ENCODE peak calls at places on chromosome 15, in eight cellular contexts. One of them, this sample, is unnamed.

GRCh38 chr15:29570931-29571727 is 251.1 kb downstream of the TJP1 start:
- DNase-seq in fibroblast of lung: peak; percentile 8
- DNase-seq in tibial nerve: no peak
- DNase-seq in brain microvascular endothelial cell: no peak
- DNase-seq in CD8-positive, alpha-beta memory T cell: no peak
- DNase-seq in heart left ventricle: no peak
- DNase-seq in SK-N-SH: peak; percentile 82
- DNase-seq in thoracic aorta: no peak
- DNase-seq in this sample: peak; percentile 64

GRCh38 chr15:77964193-77964592 is 113.3 kb downstream of the TBC1D2B start:
- DNase-seq in heart left ventricle: no peak
- DNase-seq in tibial nerve: no peak
- DNase-seq in fibroblast of lung: no peak
- DNase-seq in thoracic aorta: no peak
- DNase-seq in CD8-positive, alpha-beta memory T cell: no peak
- DNase-seq in SK-N-SH: no peak
- DNase-seq in brain microvascular endothelial cell: no peak
- DNase-seq in this sample: no peak

GRCh38 chr15:99732268-99732641 is 982 bp downstream of the LYSMD4 start:
- DNase-seq in fibroblast of lung: peak; percentile 52
- DNase-seq in CD8-positive, alpha-beta memory T cell: no peak
- DNase-seq in thoracic aorta: no peak
- DNase-seq in SK-N-SH: no peak
- DNase-seq in heart left ventricle: no peak
- DNase-seq in tibial nerve: no peak
- DNase-seq in brain microvascular endothelial cell: no peak
- DNase-seq in this sample: peak; percentile 28

GRCh38 chr15:80569656-80570055 is 125.5 kb upstream of the ABHD17C start:
- DNase-seq in SK-N-SH: no peak
- DNase-seq in tibial nerve: no peak
- DNase-seq in fibroblast of lung: no peak
- DNase-seq in thoracic aorta: no peak
- DNase-seq in brain microvascular endothelial cell: no peak
- DNase-seq in CD8-positive, alpha-beta memory T cell: no peak
- DNase-seq in heart left ventricle: no peak
- DNase-seq in this sample: no peak

GRCh38 chr15:64703632-64703959 is 71.8 kb downstream of the RBPMS2 start:
- DNase-seq in CD8-positive, alpha-beta memory T cell: no peak
- DNase-seq in brain microvascular endothelial cell: no peak
- DNase-seq in thoracic aorta: no peak
- DNase-seq in fibroblast of lung: no peak
- DNase-seq in SK-N-SH: peak; percentile 41
- DNase-seq in tibial nerve: no peak
- DNase-seq in heart left ventricle: no peak
- DNase-seq in this sample: no peak

GRCh38 chr15:50353999-50354837 is 780 bp downstream of the GABPB1 start:
- DNase-seq in CD8-positive, alpha-beta memory T cell: peak; percentile 63
- DNase-seq in heart left ventricle: peak; percentile 46
- DNase-seq in tibial nerve: peak; percentile 54
- DNase-seq in fibroblast of lung: peak; percentile 92
- DNase-seq in thoracic aorta: no peak
- DNase-seq in SK-N-SH: peak; percentile 63
- DNase-seq in brain microvascular endothelial cell: peak; percentile 81
- DNase-seq in this sample: peak; percentile 72

GRCh38 chr15:76185716-76186115 is 125.6 kb downstream of the ETFA start:
- DNase-seq in fibroblast of lung: peak; percentile 81
- DNase-seq in SK-N-SH: no peak
- DNase-seq in CD8-positive, alpha-beta memory T cell: no peak
- DNase-seq in thoracic aorta: no peak
- DNase-seq in tibial nerve: no peak
- DNase-seq in brain microvascular endothelial cell: peak; percentile 68
- DNase-seq in heart left ventricle: no peak
- DNase-seq in this sample: no peak

GRCh38 chr15:77027697-77028450 is 32.9 kb downstream of the PSTPIP1 start:
- DNase-seq in thoracic aorta: no peak
- DNase-seq in fibroblast of lung: no peak
- DNase-seq in CD8-positive, alpha-beta memory T cell: peak; percentile 32
- DNase-seq in tibial nerve: no peak
- DNase-seq in heart left ventricle: no peak
- DNase-seq in SK-N-SH: peak; percentile 32
- DNase-seq in brain microvascular endothelial cell: no peak
- DNase-seq in this sample: no peak

GRCh38 chr15:64354683-64355558 is 1.1 kb downstream of the CSNK1G1 start:
- DNase-seq in tibial nerve: no peak
- DNase-seq in brain microvascular endothelial cell: no peak
- DNase-seq in SK-N-SH: no peak
- DNase-seq in heart left ventricle: no peak
- DNase-seq in fibroblast of lung: no peak
- DNase-seq in thoracic aorta: no peak
- DNase-seq in CD8-positive, alpha-beta memory T cell: no peak
- DNase-seq in this sample: peak; percentile 28

GRCh38 chr15:29039466-29040366 is 153.9 kb downstream of the APBA2 start:
- DNase-seq in SK-N-SH: no peak
- DNase-seq in CD8-positive, alpha-beta memory T cell: no peak
- DNase-seq in thoracic aorta: no peak
- DNase-seq in brain microvascular endothelial cell: no peak
- DNase-seq in fibroblast of lung: no peak
- DNase-seq in tibial nerve: no peak
- DNase-seq in heart left ventricle: no peak
- DNase-seq in this sample: no peak

GRCh38 chr15:74781673-74782595 is at the start of gene CSK:
- DNase-seq in thoracic aorta: no peak
- DNase-seq in tibial nerve: no peak
- DNase-seq in heart left ventricle: peak; percentile 84
- DNase-seq in brain microvascular endothelial cell: no peak
- DNase-seq in fibroblast of lung: peak; percentile 61
- DNase-seq in SK-N-SH: peak; percentile 99
- DNase-seq in CD8-positive, alpha-beta memory T cell: peak; percentile 87
- DNase-seq in this sample: peak; percentile 68

GRCh38 chr15:85910796-85911195 is 116.1 kb upstream of the KLHL25 start:
- DNase-seq in CD8-positive, alpha-beta memory T cell: no peak
- DNase-seq in SK-N-SH: no peak
- DNase-seq in thoracic aorta: no peak
- DNase-seq in fibroblast of lung: no peak
- DNase-seq in brain microvascular endothelial cell: no peak
- DNase-seq in tibial nerve: no peak
- DNase-seq in heart left ventricle: no peak
- DNase-seq in this sample: no peak

GRCh38 chr15:76057332-76058000 is 2.3 kb upstream of the TMEM266 start:
- DNase-seq in fibroblast of lung: peak; percentile 57
- DNase-seq in tibial nerve: peak; percentile 75
- DNase-seq in SK-N-SH: peak; percentile 59
- DNase-seq in thoracic aorta: no peak
- DNase-seq in heart left ventricle: peak; percentile 14
- DNase-seq in CD8-positive, alpha-beta memory T cell: no peak
- DNase-seq in brain microvascular endothelial cell: peak; percentile 16
- DNase-seq in this sample: peak; percentile 43

GRCh38 chr15:27844018-27844666 is 255.0 kb downstream of the OCA2 start:
- DNase-seq in fibroblast of lung: peak; percentile 56
- DNase-seq in SK-N-SH: no peak
- DNase-seq in brain microvascular endothelial cell: peak; percentile 63
- DNase-seq in thoracic aorta: no peak
- DNase-seq in heart left ventricle: no peak
- DNase-seq in CD8-positive, alpha-beta memory T cell: no peak
- DNase-seq in tibial nerve: no peak
- DNase-seq in this sample: no peak

GRCh38 chr15:27846722-27847420 is 252.2 kb downstream of the OCA2 start:
- DNase-seq in SK-N-SH: no peak
- DNase-seq in thoracic aorta: no peak
- DNase-seq in brain microvascular endothelial cell: no peak
- DNase-seq in tibial nerve: no peak
- DNase-seq in CD8-positive, alpha-beta memory T cell: no peak
- DNase-seq in fibroblast of lung: no peak
- DNase-seq in heart left ventricle: no peak
- DNase-seq in this sample: no peak

GRCh38 chr15:27847775-27848710 is 251.1 kb downstream of the OCA2 start:
- DNase-seq in fibroblast of lung: no peak
- DNase-seq in brain microvascular endothelial cell: no peak
- DNase-seq in thoracic aorta: no peak
- DNase-seq in tibial nerve: no peak
- DNase-seq in SK-N-SH: no peak
- DNase-seq in heart left ventricle: no peak
- DNase-seq in CD8-positive, alpha-beta memory T cell: no peak
- DNase-seq in this sample: no peak

GRCh38 chr15:27843146-27843545 is 256.0 kb downstream of the OCA2 start:
- DNase-seq in fibroblast of lung: no peak
- DNase-seq in CD8-positive, alpha-beta memory T cell: no peak
- DNase-seq in heart left ventricle: no peak
- DNase-seq in SK-N-SH: no peak
- DNase-seq in brain microvascular endothelial cell: no peak
- DNase-seq in thoracic aorta: no peak
- DNase-seq in tibial nerve: no peak
- DNase-seq in this sample: no peak

GRCh38 chr15:27845535-27846369 is 253.4 kb downstream of the OCA2 start:
- DNase-seq in heart left ventricle: no peak
- DNase-seq in fibroblast of lung: no peak
- DNase-seq in brain microvascular endothelial cell: no peak
- DNase-seq in SK-N-SH: no peak
- DNase-seq in CD8-positive, alpha-beta memory T cell: no peak
- DNase-seq in thoracic aorta: no peak
- DNase-seq in tibial nerve: no peak
- DNase-seq in this sample: no peak
- H3K36me3 ChIP-seq in heart left ventricle: no peaks in the 10 kb centered on the region
- H3K36me3 ChIP-seq in fibroblast of lung: no peaks in the 10 kb centered on the region
- H3K36me3 ChIP-seq in brain microvascular endothelial cell: no peaks in the 10 kb centered on the region
- H3K36me3 ChIP-seq in SK-N-SH: no peaks in the 10 kb centered on the region
- H3K36me3 ChIP-seq in CD8-positive, alpha-beta memory T cell: no peaks in the 10 kb centered on the region
- H3K36me3 ChIP-seq in thoracic aorta: peaks cover under 1% of the 10 kb centered on the region
- H3K36me3 ChIP-seq in tibial nerve: no peaks in the 10 kb centered on the region
- H3K36me3 ChIP-seq in this sample: no peaks in the 10 kb centered on the region

DNA sequence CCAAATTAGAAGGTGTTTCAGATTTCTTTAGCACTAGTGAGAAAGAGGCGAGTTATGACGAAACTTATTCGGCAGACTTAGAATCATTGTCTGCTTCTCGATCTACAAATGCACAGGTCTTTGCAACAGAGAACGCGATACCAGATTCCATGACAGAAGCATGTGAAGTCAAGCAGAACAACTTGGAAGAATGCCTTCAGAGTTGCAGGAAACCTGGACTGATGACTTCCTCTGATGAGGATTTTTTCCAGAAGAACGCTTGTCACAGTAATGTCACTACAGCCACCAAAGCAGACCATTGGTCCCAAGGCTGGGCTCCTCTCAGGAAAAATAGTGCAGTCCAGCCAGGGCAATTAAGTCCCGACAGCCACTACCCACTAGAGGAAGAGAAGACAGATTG is 50.6 kb downstream of the CDAN1 start:
- DNase-seq in tibial nerve: no peak
- DNase-seq in CD8-positive, alpha-beta memory T cell: no peak
- DNase-seq in SK-N-SH: no peak
- DNase-seq in fibroblast of lung: no peak
- DNase-seq in thoracic aorta: no peak
- DNase-seq in brain microvascular endothelial cell: no peak
- DNase-seq in heart left ventricle: no peak
- DNase-seq in this sample: no peak
- H3K36me3 ChIP-seq in tibial nerve: peaks cover 2% of the 10 kb centered on the region
- H3K36me3 ChIP-seq in CD8-positive, alpha-beta memory T cell: no peaks in the 10 kb centered on the region
- H3K36me3 ChIP-seq in SK-N-SH: peaks cover 59% of the 10 kb centered on the region
- H3K36me3 ChIP-seq in fibroblast of lung: peaks cover 6% of the 10 kb centered on the region
- H3K36me3 ChIP-seq in thoracic aorta: peaks cover 53% of the 10 kb centered on the region
- H3K36me3 ChIP-seq in brain microvascular endothelial cell: peaks cover 7% of the 10 kb centered on the region
- H3K36me3 ChIP-seq in heart left ventricle: peaks cover 85% of the 10 kb centered on the region
- H3K36me3 ChIP-seq in this sample: peaks cover 5% of the 10 kb centered on the region

GRCh38 chr15:69460481-69460880 is 7.9 kb downstream of the RPLP1 start:
- DNase-seq in SK-N-SH: no peak
- DNase-seq in thoracic aorta: no peak
- DNase-seq in tibial nerve: no peak
- DNase-seq in brain microvascular endothelial cell: no peak
- DNase-seq in fibroblast of lung: no peak
- DNase-seq in heart left ventricle: no peak
- DNase-seq in CD8-positive, alpha-beta memory T cell: no peak
- DNase-seq in this sample: no peak

GRCh38 chr15:69454953-69455352 is 2.3 kb downstream of the RPLP1 start:
- DNase-seq in tibial nerve: no peak
- DNase-seq in CD8-positive, alpha-beta memory T cell: no peak
- DNase-seq in brain microvascular endothelial cell: no peak
- DNase-seq in fibroblast of lung: no peak
- DNase-seq in SK-N-SH: no peak
- DNase-seq in thoracic aorta: no peak
- DNase-seq in heart left ventricle: no peak
- DNase-seq in this sample: no peak

GRCh38 chr15:69456208-69457166 is 3.9 kb downstream of the RPLP1 start:
- DNase-seq in SK-N-SH: no peak
- DNase-seq in tibial nerve: no peak
- DNase-seq in heart left ventricle: no peak
- DNase-seq in CD8-positive, alpha-beta memory T cell: no peak
- DNase-seq in fibroblast of lung: no peak
- DNase-seq in thoracic aorta: no peak
- DNase-seq in brain microvascular endothelial cell: no peak
- DNase-seq in this sample: no peak

GRCh38 chr15:69459063-69459462 is 6.4 kb downstream of the RPLP1 start:
- DNase-seq in tibial nerve: no peak
- DNase-seq in thoracic aorta: no peak
- DNase-seq in SK-N-SH: no peak
- DNase-seq in CD8-positive, alpha-beta memory T cell: no peak
- DNase-seq in heart left ventricle: no peak
- DNase-seq in brain microvascular endothelial cell: no peak
- DNase-seq in fibroblast of lung: no peak
- DNase-seq in this sample: no peak

GRCh38 chr15:69457304-69458280 is 5.0 kb downstream of the RPLP1 start:
- DNase-seq in tibial nerve: no peak
- DNase-seq in SK-N-SH: no peak
- DNase-seq in thoracic aorta: no peak
- DNase-seq in heart left ventricle: no peak
- DNase-seq in CD8-positive, alpha-beta memory T cell: no peak
- DNase-seq in brain microvascular endothelial cell: no peak
- DNase-seq in fibroblast of lung: no peak
- DNase-seq in this sample: no peak
- H3K36me3 ChIP-seq in tibial nerve: no peaks in the 10 kb centered on the region
- H3K36me3 ChIP-seq in SK-N-SH: peaks cover 32% of the 10 kb centered on the region
- H3K36me3 ChIP-seq in thoracic aorta: peaks cover 14% of the 10 kb centered on the region
- H3K36me3 ChIP-seq in heart left ventricle: peaks cover 40% of the 10 kb centered on the region
- H3K36me3 ChIP-seq in CD8-positive, alpha-beta memory T cell: peaks cover 28% of the 10 kb centered on the region
- H3K36me3 ChIP-seq in brain microvascular endothelial cell: peaks cover 40% of the 10 kb centered on the region
- H3K36me3 ChIP-seq in fibroblast of lung: peaks cover 4% of the 10 kb centered on the region
- H3K36me3 ChIP-seq in this sample: no peaks in the 10 kb centered on the region

GRCh38 chr15:30925686-30926085 is 22.0 kb downstream of the FAN1 start:
- DNase-seq in thoracic aorta: no peak
- DNase-seq in fibroblast of lung: no peak
- DNase-seq in brain microvascular endothelial cell: no peak
- DNase-seq in SK-N-SH: no peak
- DNase-seq in heart left ventricle: no peak
- DNase-seq in CD8-positive, alpha-beta memory T cell: no peak
- DNase-seq in tibial nerve: no peak
- DNase-seq in this sample: no peak

GRCh38 chr15:30922469-30923311 is 19.0 kb downstream of the FAN1 start:
- DNase-seq in thoracic aorta: no peak
- DNase-seq in heart left ventricle: no peak
- DNase-seq in CD8-positive, alpha-beta memory T cell: no peak
- DNase-seq in tibial nerve: no peak
- DNase-seq in SK-N-SH: no peak
- DNase-seq in brain microvascular endothelial cell: peak; percentile 28
- DNase-seq in fibroblast of lung: no peak
- DNase-seq in this sample: no peak

GRCh38 chr15:30926161-30926560 is 22.4 kb downstream of the FAN1 start:
- DNase-seq in thoracic aorta: no peak
- DNase-seq in heart left ventricle: no peak
- DNase-seq in CD8-positive, alpha-beta memory T cell: no peak
- DNase-seq in brain microvascular endothelial cell: no peak
- DNase-seq in fibroblast of lung: no peak
- DNase-seq in tibial nerve: no peak
- DNase-seq in SK-N-SH: no peak
- DNase-seq in this sample: no peak

GRCh38 chr15:30923429-30923828 is 19.7 kb downstream of the FAN1 start:
- DNase-seq in tibial nerve: no peak
- DNase-seq in SK-N-SH: no peak
- DNase-seq in brain microvascular endothelial cell: no peak
- DNase-seq in fibroblast of lung: no peak
- DNase-seq in thoracic aorta: no peak
- DNase-seq in CD8-positive, alpha-beta memory T cell: no peak
- DNase-seq in heart left ventricle: peak; percentile 35
- DNase-seq in this sample: no peak

GRCh38 chr15:30924353-30924752 is 20.6 kb downstream of the FAN1 start:
- DNase-seq in tibial nerve: no peak
- DNase-seq in CD8-positive, alpha-beta memory T cell: no peak
- DNase-seq in fibroblast of lung: peak; percentile 13
- DNase-seq in heart left ventricle: no peak
- DNase-seq in brain microvascular endothelial cell: peak; percentile 48
- DNase-seq in thoracic aorta: no peak
- DNase-seq in SK-N-SH: no peak
- DNase-seq in this sample: no peak
- H3K36me3 ChIP-seq in tibial nerve: no peaks in the 10 kb centered on the region
- H3K36me3 ChIP-seq in CD8-positive, alpha-beta memory T cell: peaks cover 41% of the 10 kb centered on the region
- H3K36me3 ChIP-seq in fibroblast of lung: peaks cover 7% of the 10 kb centered on the region
- H3K36me3 ChIP-seq in heart left ventricle: peaks cover 98% of the 10 kb centered on the region
- H3K36me3 ChIP-seq in brain microvascular endothelial cell: peaks cover 24% of the 10 kb centered on the region
- H3K36me3 ChIP-seq in thoracic aorta: peaks cover 40% of the 10 kb centered on the region
- H3K36me3 ChIP-seq in SK-N-SH: peaks cover 57% of the 10 kb centered on the region
- H3K36me3 ChIP-seq in this sample: no peaks in the 10 kb centered on the region